ENCODE peak calls at places on chromosomes 5 and 9, in ten cellular contexts. K, E, I, A, L, B, N, J, Q and S are unnamed samples.

GRCh38 chr5:139644646-139645494 is 3.3 kb upstream of the CXXC5 start:
- DNase-seq in K (peak; percentile 61), E (peak; percentile 16), I (no peak), A (no peak), L (peak; percentile 16), B (no peak), N (peak; percentile 1), J (no peak), Q (no peak), S (no peak)

GRCh38 chr5:78430816-78431215 is 70.4 kb downstream of the SCAMP1 start:
- DNase-seq in K (no peak), E (no peak), I (no peak), A (no peak), L (no peak), B (no peak), N (no peak), J (no peak), Q (no peak), S (no peak)

GRCh38 chr5:177194278-177194677 is 60.7 kb downstream of the NSD1 start:
- DNase-seq in K (no peak), E (peak; percentile 67), I (peak; percentile 94), A (peak; percentile 69), L (peak; percentile 38), B (peak; percentile 66), N (no peak), J (peak; percentile 83), Q (peak; percentile 81), S (peak; percentile 95)

GRCh38 chr5:83145241-83145640 is 67.9 kb downstream of the XRCC4 start:
- DNase-seq in K (no peak), E (no peak), I (peak; percentile 40), A (no peak), L (no peak), B (no peak), N (no peak), J (no peak), Q (no peak), S (peak; percentile 5)

GRCh38 chr5:39373797-39374196 is 9.5 kb upstream of the C9 start:
- DNase-seq in K (no peak), E (no peak), I (no peak), A (no peak), L (no peak), B (no peak), N (no peak), J (no peak), Q (no peak), S (no peak)

GRCh38 chr5:124574521-124575436 is 171.7 kb downstream of the ZNF608 start:
- DNase-seq in K (no peak), E (no peak), I (no peak), A (no peak), L (no peak), B (no peak), N (no peak), J (no peak), Q (no peak), S (no peak)

GRCh38 chr5:28726815-28727214 is 1688.4 kb upstream of the CDH9 start:
- DNase-seq in K (no peak), E (no peak), I (no peak), A (no peak), L (no peak), B (no peak), N (no peak), J (no peak), Q (no peak), S (no peak)

GRCh38 chr5:122306461-122306860 is 5.6 kb upstream of the SNCAIP start:
- DNase-seq in K (no peak), E (no peak), I (no peak), A (no peak), L (no peak), B (no peak), N (no peak), J (no peak), Q (no peak), S (no peak)

GRCh38 chr9:109990541-109990940 is 210.5 kb downstream of the PALM2AKAP2 start:
- DNase-seq in K (no peak), E (no peak), I (no peak), A (peak; percentile 49), L (no peak), B (no peak), N (no peak), J (peak; percentile 50), Q (no peak), S (peak; percentile 65)

GRCh38 chr5:115551415-115551814 is 6.8 kb upstream of the FEM1C start:
- DNase-seq in K (no peak), E (no peak), I (no peak), A (no peak), L (no peak), B (no peak), N (no peak), J (no peak), Q (no peak), S (peak; percentile 77)

GRCh38 chr9:123431581-123431980 is 75.6 kb downstream of the CRB2 start:
- DNase-seq in K (no peak), E (no peak), I (no peak), A (no peak), L (no peak), B (no peak), N (no peak), J (no peak), Q (no peak), S (no peak)

GRCh38 chr5:5218396-5218795 is 78.3 kb downstream of the ADAMTS16 start:
- DNase-seq in K (no peak), E (no peak), I (no peak), A (no peak), L (no peak), B (no peak), N (no peak), J (no peak), Q (no peak), S (no peak)

GRCh38 chr9:34317436-34317835 is 11.6 kb downstream of the KIF24 start:
- DNase-seq in K (no peak), E (no peak), I (no peak), A (no peak), L (no peak), B (no peak), N (no peak), J (no peak), Q (no peak), S (no peak)

GRCh38 chr5:76808142-76808691 is 10.6 kb upstream of the F2RL1 start:
- DNase-seq in K (no peak), E (no peak), I (no peak), A (no peak), L (no peak), B (no peak), N (no peak), J (peak; percentile 26), Q (no peak), S (no peak)

GRCh38 chr5:6812800-6813731 is 99.8 kb downstream of the TENT4A start:
- DNase-seq in K (no peak), E (peak; percentile 67), I (peak; percentile 16), A (no peak), L (peak; percentile 53), B (no peak), N (peak; percentile 21), J (no peak), Q (no peak), S (peak; percentile 86)

GRCh38 chr9:88722753-88723152 is 187.8 kb downstream of the NXNL2 start:
- DNase-seq in K (no peak), E (no peak), I (peak; percentile 26), A (no peak), L (no peak), B (no peak), N (no peak), J (peak; percentile 33), Q (no peak), S (peak; percentile 52)

GRCh38 chr5:127804886-127805426 is 101.8 kb downstream of the CCDC192 start:
- DNase-seq in K (no peak), E (no peak), I (peak; percentile 61), A (no peak), L (no peak), B (no peak), N (no peak), J (no peak), Q (peak; percentile 49), S (no peak)

GRCh38 chr9:36748322-36748899 is 175.7 kb downstream of the MELK start:
- DNase-seq in K (no peak), E (peak; percentile 53), I (peak; percentile 43), A (peak; percentile 15), L (no peak), B (no peak), N (peak; percentile 22), J (peak; percentile 46), Q (no peak), S (peak; percentile 55)

GRCh38 chr5:129477544-129477943 is 17.4 kb downstream of the ADAMTS19 start:
- DNase-seq in K (no peak), E (no peak), I (no peak), A (no peak), L (no peak), B (no peak), N (no peak), J (no peak), Q (no peak), S (no peak)

DNA sequence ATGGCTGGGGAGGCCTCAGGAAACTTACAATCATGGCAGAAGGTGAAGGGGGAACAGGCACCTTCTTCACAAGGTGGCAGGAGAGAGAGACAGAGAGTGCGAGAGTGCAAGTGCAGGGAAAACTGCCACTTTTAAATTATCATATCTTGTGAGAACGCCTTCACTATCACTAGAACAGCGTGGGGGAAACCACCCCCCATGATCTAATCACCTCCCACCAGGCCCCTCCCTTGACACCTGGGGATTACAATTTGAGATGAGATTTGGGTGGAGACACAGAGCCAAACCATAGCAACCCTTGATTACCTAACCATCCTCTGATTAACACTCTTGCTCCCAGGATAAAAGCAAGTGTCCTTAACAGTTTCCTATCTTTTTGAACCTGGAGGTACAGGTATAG is 21.1 kb downstream of the ADAMTS19 start:
- DNase-seq in K (no peak), E (no peak), I (no peak), A (no peak), L (no peak), B (no peak), N (no peak), J (no peak), Q (no peak), S (no peak)
- H3K4me3 ChIP-seq in K (no peak overlapping the region), E (no peak overlapping the region), I (no peak overlapping the region), A (no peak overlapping the region), L (no peak overlapping the region), B (no peak overlapping the region), N (no peak overlapping the region), J (no peak overlapping the region), Q (no peak overlapping the region), S (no peak overlapping the region)

GRCh38 chr5:133996683-133997252 is 8.0 kb downstream of the VDAC1 start:
- DNase-seq in K (no peak), E (peak; percentile 10), I (no peak), A (no peak), L (no peak), B (no peak), N (no peak), J (no peak), Q (no peak), S (no peak)
- TF ChIP-seq CTCF in K (no peak), E (no peak), I (peak; percentile 48), A (peak; percentile 59), L (no peak), B (peak; percentile 57), N (peak; percentile 50), J (peak; percentile 69), Q (peak; percentile 70), S (peak; percentile 55)

GRCh38 chr5:95331358-95331757 is 46.5 kb upstream of the MCTP1 start:
- DNase-seq in K (no peak), E (no peak), I (no peak), A (no peak), L (no peak), B (no peak), N (no peak), J (no peak), Q (no peak), S (no peak)
- H3K4me3 ChIP-seq in K (no peak overlapping the region), E (no peak overlapping the region), I (no peak overlapping the region), A (no peak overlapping the region), L (no peak overlapping the region), B (no peak overlapping the region), N (no peak overlapping the region), J (no peak overlapping the region), Q (no peak overlapping the region), S (no peak overlapping the region)

GRCh38 chr9:70761139-70761538 is 346.7 kb upstream of the KLF9 start:
- DNase-seq in K (no peak), E (no peak), I (no peak), A (no peak), L (no peak), B (no peak), N (no peak), J (no peak), Q (no peak), S (peak; percentile 5)
- TF ChIP-seq CTCF in K (no peak), E (no peak), I (no peak), A (no peak), L (no peak), B (no peak), N (no peak), J (no peak), Q (no peak), S (no peak)